ENCODE peak calls at places on chromosomes 12 and 14, in six cellular contexts. P, Q, S, E, F and V are unnamed samples.

GRCh38 chr14:63974176-63974575 is 121.4 kb downstream of the SYNE2 start:
- DNase-seq in P (no peak), Q (no peak), S (no peak), E (no peak), F (no peak), V (no peak)

GRCh38 chr14:23951590-23952143 is 1.9 kb upstream of the DHRS4 start:
- DNase-seq in P (no peak), Q (no peak), S (no peak), E (no peak), F (no peak), V (no peak)

GRCh38 chr14:67622675-67623074 is 3.0 kb downstream of the ARG2 start:
- DNase-seq in P (peak; percentile 87), Q (peak; percentile 31), S (peak; percentile 92), E (peak; percentile 89), F (peak; percentile 85), V (peak; percentile 81)

GRCh38 chr12:81727387-81727786 is 31.8 kb downstream of the PPFIA2 start:
- DNase-seq in P (no peak), Q (no peak), S (no peak), E (no peak), F (no peak), V (no peak)

GRCh38 chr12:124940393-124941169 is 26.1 kb upstream of the UBC start:
- DNase-seq in P (no peak), Q (peak; percentile 61), S (peak; percentile 93), E (peak; percentile 92), F (peak; percentile 83), V (peak; percentile 95)

GRCh38 chr12:122943196-122943595 is 23.1 kb downstream of the ABCB9 start:
- DNase-seq in P (no peak), Q (no peak), S (peak; percentile 34), E (no peak), F (peak; percentile 16), V (no peak)

GRCh38 chr14:26730929-26731618 is 133.2 kb upstream of the NOVA1 start:
- DNase-seq in P (peak; percentile 4), Q (peak; percentile 11), S (peak; percentile 53), E (peak; percentile 6), F (peak; percentile 5), V (peak; percentile 30)

GRCh38 chr12:33830070-33830469 is 192.2 kb upstream of the ALG10 start:
- DNase-seq in P (no peak), Q (no peak), S (no peak), E (no peak), F (no peak), V (no peak)

GRCh38 chr12:14810953-14811483 is 3.0 kb downstream of the SMCO3 start:
- DNase-seq in P (no peak), Q (peak; percentile 16), S (peak; percentile 48), E (peak; percentile 33), F (peak; percentile 27), V (peak; percentile 55)

GRCh38 chr12:5305425-5305824 is 126.5 kb upstream of the NTF3 start:
- DNase-seq in P (no peak), Q (no peak), S (no peak), E (peak; percentile 23), F (no peak), V (no peak)

GRCh38 chr14:31425905-31426304 is 5.6 kb upstream of the HEATR5A start:
- DNase-seq in P (no peak), Q (no peak), S (no peak), E (no peak), F (no peak), V (no peak)

GRCh38 chr12:78797201-78797931 is 67.2 kb upstream of the SYT1 start:
- DNase-seq in P (no peak), Q (no peak), S (no peak), E (peak; percentile 81), F (peak; percentile 82), V (no peak)

GRCh38 chr14:105192866-105193731 is 12.0 kb upstream of the NUDT14 start:
- DNase-seq in P (peak; percentile 66), Q (no peak), S (peak; percentile 41), E (no peak), F (peak; percentile 51), V (no peak)

GRCh38 chr14:38339704-38340103 is 83.8 kb upstream of the CLEC14A start:
- DNase-seq in P (no peak), Q (no peak), S (peak; percentile 71), E (no peak), F (peak; percentile 71), V (no peak)

GRCh38 chr12:47828967-47829482 is 9.3 kb upstream of the HDAC7 start:
- DNase-seq in P (no peak), Q (no peak), S (peak; percentile 86), E (peak; percentile 75), F (peak; percentile 57), V (peak; percentile 75)

GRCh38 chr12:103632554-103633216 is 45.6 kb downstream of the STAB2 start:
- DNase-seq in P (no peak), Q (peak; percentile 76), S (peak; percentile 76), E (peak; percentile 26), F (no peak), V (peak; percentile 57)

GRCh38 chr12:126404293-126404851 is 1339.1 kb downstream of the AACS start:
- DNase-seq in P (no peak), Q (no peak), S (no peak), E (no peak), F (peak; percentile 69), V (no peak)

GRCh38 chr12:45898094-45898493 is 92.3 kb downstream of the SCAF11 start:
- DNase-seq in P (no peak), Q (no peak), S (no peak), E (no peak), F (no peak), V (no peak)

GRCh38 chr14:20662968-20663731 is 21.2 kb upstream of the RNASE4 start:
- DNase-seq in P (no peak), Q (no peak), S (peak; percentile 60), E (peak; percentile 74), F (peak; percentile 31), V (peak; percentile 74)

GRCh38 chr12:25734529-25735180 is 181.6 kb upstream of the LMNTD1 start:
- DNase-seq in P (no peak), Q (no peak), S (no peak), E (no peak), F (no peak), V (no peak)

GRCh38 chr12:724194-724855 is 28.1 kb upstream of the WNK1 start:
- DNase-seq in P (no peak), Q (no peak), S (peak; percentile 11), E (peak; percentile 79), F (no peak), V (no peak)

GRCh38 chr14:77579760-77580159 is 36.7 kb downstream of the SPTLC2 start:
- DNase-seq in P (no peak), Q (no peak), S (no peak), E (no peak), F (peak; percentile 30), V (no peak)

GRCh38 chr14:86714575-86714974 is 1184.6 kb downstream of the FLRT2 start:
- DNase-seq in P (no peak), Q (no peak), S (no peak), E (no peak), F (no peak), V (no peak)

GRCh38 chr12:101459642-101460346 is 15.3 kb upstream of the SPIC start:
- DNase-seq in P (no peak), Q (peak; percentile 40), S (no peak), E (peak; percentile 45), F (no peak), V (peak; percentile 42)

GRCh38 chr12:47870175-47870781 is 34.5 kb downstream of the VDR start:
- DNase-seq in P (no peak), Q (peak; percentile 78), S (peak; percentile 46), E (peak; percentile 18), F (no peak), V (peak; percentile 55)

GRCh38 chr12:97177482-97177881 is 270.4 kb downstream of the NEDD1 start:
- DNase-seq in P (no peak), Q (no peak), S (no peak), E (no peak), F (peak; percentile 78), V (no peak)

GRCh38 chr12:122865268-122866231 is 30.3 kb downstream of the HIP1R start:
- DNase-seq in P (no peak), Q (peak; percentile 74), S (no peak), E (no peak), F (no peak), V (peak; percentile 64)

GRCh38 chr14:53670701-53671100 is 285.9 kb downstream of the BMP4 start:
- DNase-seq in P (no peak), Q (no peak), S (peak; percentile 85), E (peak; percentile 51), F (peak; percentile 83), V (peak; percentile 39)

GRCh38 chr12:96343347-96343954 is 56.8 kb downstream of the CDK17 start:
- DNase-seq in P (no peak), Q (no peak), S (peak; percentile 55), E (no peak), F (peak; percentile 75), V (no peak)

GRCh38 chr12:48927261-48927660 is 2.0 kb upstream of the FKBP11 start:
- DNase-seq in P (no peak), Q (no peak), S (peak; percentile 60), E (no peak), F (peak; percentile 63), V (no peak)

GRCh38 chr14:74475678-74476077 is 17.4 kb downstream of the NPC2 start:
- DNase-seq in P (no peak), Q (no peak), S (peak; percentile 63), E (no peak), F (peak; percentile 80), V (no peak)

GRCh38 chr14:31326111-31326510 is 94.2 kb downstream of the HEATR5A start:
- DNase-seq in P (peak; percentile 33), Q (no peak), S (peak; percentile 12), E (peak; percentile 20), F (peak; percentile 16), V (no peak)

GRCh38 chr12:29226621-29227020 is 77.5 kb downstream of the FAR2 start:
- DNase-seq in P (no peak), Q (no peak), S (no peak), E (no peak), F (peak; percentile 27), V (no peak)

GRCh38 chr14:105933238-105933637 is 406.9 kb downstream of the TMEM121 start:
- DNase-seq in P (no peak), Q (no peak), S (no peak), E (no peak), F (no peak), V (no peak)